ENCODE peak calls at places on chromosomes 5 and 9, in five cellular contexts. M is heart right ventricle, V is WTC11, O is osteocyte, Q is psoas muscle. Y is an unnamed sample.

GRCh38 chr5:139177809-139178581 is 20.2 kb downstream of the SIL1 start:
- DNase-seq in M (peak), V (no peak), O (no peak), Q (peak), Y (no peak)

GRCh38 chr9:96139592-96140251 is 162.3 kb downstream of the HSD17B3 start:
- DNase-seq in M (no peak), V (no peak), O (no peak), Q (no peak), Y (peak)

GRCh38 chr9:128094166-128094949 is 26.3 kb downstream of the SLC25A25 start:
- DNase-seq in M (peak), V (peak), O (peak), Q (peak), Y (peak)

GRCh38 chr9:130997925-130998595 is 10.9 kb upstream of the LAMC3 start:
- DNase-seq in M (peak), V (peak), O (peak), Q (peak), Y (peak)

GRCh38 chr9:97601228-97601898 is 31.8 kb downstream of the TSTD2 start:
- DNase-seq in M (no peak), V (no peak), O (peak), Q (peak), Y (no peak)

GRCh38 chr9:2008372-2008771 is 6.8 kb upstream of the SMARCA2 start:
- DNase-seq in M (no peak), V (no peak), O (no peak), Q (no peak), Y (no peak)

GRCh38 chr5:150658121-150658520 is 2.9 kb upstream of the MYOZ3 start:
- DNase-seq in M (no peak), V (no peak), O (no peak), Q (no peak), Y (no peak)

GRCh38 chr9:4855861-4856260 is 63.1 kb downstream of the RCL1 start:
- DNase-seq in M (no peak), V (no peak), O (no peak), Q (no peak), Y (peak)

GRCh38 chr5:59069438-59070079 is 486.7 kb downstream of the RAB3C start:
- DNase-seq in M (peak), V (no peak), O (no peak), Q (no peak), Y (peak)

GRCh38 chr9:107284636-107285035 is 1.6 kb downstream of the RAD23B start:
- DNase-seq in M (no peak), V (no peak), O (no peak), Q (no peak), Y (no peak)

GRCh38 chr9:128943832-128944620 is 3.4 kb downstream of the DOLK start:
- DNase-seq in M (no peak), V (no peak), O (no peak), Q (peak), Y (no peak)

GRCh38 chr5:38755171-38755570 is 90.6 kb upstream of the OSMR start:
- DNase-seq in M (no peak), V (no peak), O (no peak), Q (no peak), Y (peak)
- TF ChIP-seq CTCF in M (no peak), V (no peak), O (peak), Q (no peak), Y (peak)

GRCh38 chr5:136216230-136216629 is 23.3 kb upstream of the SMIM32 start:
- DNase-seq in M (no peak), V (no peak), O (no peak), Q (no peak), Y (no peak)
- TF ChIP-seq CTCF in M (no peak), V (no peak), O (no peak), Q (no peak), Y (no peak)

DNA sequence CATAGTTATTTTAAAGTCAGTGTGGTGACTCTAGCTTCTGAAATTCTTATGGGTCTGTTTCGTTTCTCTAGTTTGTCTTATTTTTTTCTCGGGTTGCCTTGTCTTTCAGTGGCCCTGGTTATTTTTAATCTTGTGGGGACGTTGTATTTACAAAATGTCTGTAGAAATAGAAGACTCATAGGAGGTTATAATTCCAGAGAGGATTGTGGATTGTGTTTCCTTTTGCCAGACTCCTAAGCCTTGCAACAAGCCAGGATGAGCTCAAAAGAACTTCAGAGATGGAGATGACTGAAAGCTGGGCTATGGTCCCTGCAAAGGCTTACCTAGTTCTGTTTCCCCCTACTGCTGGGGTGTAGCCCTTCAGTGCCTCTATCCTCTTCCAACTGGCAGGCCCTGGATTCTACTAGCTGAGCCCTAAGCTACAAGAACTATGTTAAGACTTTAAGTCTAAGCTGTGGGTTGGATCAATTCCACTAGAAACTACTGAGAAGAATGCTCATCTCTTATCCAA is 32.2 kb upstream of the LECT2 start:
- DNase-seq in M (no peak), V (no peak), O (no peak), Q (no peak), Y (no peak)
- TF ChIP-seq CTCF in M (no peak), V (no peak), O (no peak), Q (no peak), Y (no peak)

DNA sequence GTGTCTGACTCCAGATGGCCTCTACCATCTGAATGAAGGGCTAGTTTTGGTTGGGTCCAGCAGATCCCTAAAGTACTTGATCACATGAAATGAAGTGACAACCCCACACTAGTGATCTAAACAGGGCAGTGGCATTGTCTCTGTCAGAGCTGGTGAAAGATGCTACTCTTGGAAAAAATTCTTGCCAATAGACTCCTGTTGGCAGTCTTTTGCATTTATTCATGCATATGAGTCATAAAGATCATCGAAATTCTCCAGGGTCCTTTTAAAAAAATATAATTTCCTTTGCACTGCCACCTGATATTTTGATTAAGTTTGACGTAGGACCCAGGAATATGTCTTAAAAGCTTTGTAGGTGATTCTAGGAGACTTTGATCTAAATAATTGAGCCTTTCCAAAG is 135.1 kb upstream of the ELL2 start:
- DNase-seq in M (no peak), V (no peak), O (no peak), Q (no peak), Y (no peak)
- TF ChIP-seq CTCF in M (no peak), V (no peak), O (no peak), Q (no peak), Y (no peak)

DNA sequence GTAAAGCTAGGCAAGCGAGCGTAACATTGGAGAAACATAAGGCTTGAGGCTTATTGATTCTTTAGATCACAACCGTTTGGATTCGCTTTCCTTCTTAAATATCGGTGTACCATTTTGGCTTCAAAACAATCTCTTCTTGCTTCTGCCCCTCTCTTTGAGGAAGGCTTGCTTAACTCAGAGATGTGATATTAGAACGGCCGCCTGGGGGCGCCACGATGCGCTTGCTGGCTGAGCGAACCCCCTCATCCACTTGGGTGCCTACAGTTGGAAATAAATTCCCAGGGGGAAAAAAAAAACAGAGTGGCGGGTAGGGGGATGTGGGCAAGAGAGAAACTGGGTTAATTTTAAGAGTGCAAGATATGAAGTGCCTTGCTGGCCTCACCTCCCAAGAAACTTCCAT is 116.0 kb downstream of the DPYSL3 start:
- DNase-seq in M (no peak), V (peak), O (no peak), Q (no peak), Y (no peak)
- TF ChIP-seq CTCF in M (peak), V (peak), O (peak), Q (no peak), Y (peak)

GRCh38 chr5:169114466-169114865 is 186.5 kb downstream of the SLIT3 start:
- DNase-seq in M (no peak), V (no peak), O (no peak), Q (no peak), Y (no peak)
- TF ChIP-seq CTCF in M (no peak), V (no peak), O (no peak), Q (no peak), Y (no peak)

DNA sequence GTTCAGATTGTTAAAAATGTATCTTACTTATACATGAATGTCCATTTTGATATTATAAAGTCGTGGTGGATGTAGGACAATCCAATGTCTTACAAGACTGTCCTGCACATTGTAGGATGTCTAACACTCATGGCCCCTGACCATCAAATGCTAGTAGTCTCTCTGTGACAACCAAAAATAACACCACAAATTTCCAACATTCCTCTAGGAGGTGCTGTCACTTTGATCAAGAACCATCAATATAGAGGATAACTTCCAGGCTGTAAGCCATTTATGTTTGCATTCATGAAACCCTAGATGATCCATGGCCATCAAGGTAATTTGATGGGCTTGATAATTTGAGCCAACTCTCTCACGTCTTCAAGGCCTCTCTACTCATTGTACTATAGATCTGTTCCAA is 20.5 kb upstream of the ZFR start:
- DNase-seq in M (no peak), V (no peak), O (no peak), Q (no peak), Y (no peak)
- TF ChIP-seq CTCF in M (no peak), V (no peak), O (no peak), Q (no peak), Y (peak)

GRCh38 chr5:145718956-145719355 is 116.2 kb downstream of the PRELID2 start:
- DNase-seq in M (no peak), V (no peak), O (no peak), Q (no peak), Y (peak)
- TF ChIP-seq CTCF in M (no peak), V (no peak), O (peak), Q (peak), Y (peak)

GRCh38 chr5:137754236-137754960 is at the start of gene HNRNPA0:
- DNase-seq in M (peak), V (peak), O (peak), Q (peak), Y (peak)
- TF ChIP-seq CTCF in M (peak), V (no peak), O (no peak), Q (peak), Y (no peak)

Y was measured in HFFc6.